ENCODE peak calls at places on chromosomes 13 and 19, in seven cellular contexts. J, K, C, N, H, X and D are unnamed samples.

GRCh38 chr13:25372275-25373081 is 704 bp downstream of the ATP8A2 start:
- DNase-seq in J (no peak), K (no peak), C (no peak), N (no peak), H (no peak), X (no peak), D (no peak)

GRCh38 chr19:12984683-12985048 is 10.6 kb upstream of the NFIX start:
- DNase-seq in J (peak), K (no peak), C (no peak), N (no peak), H (no peak), X (no peak), D (no peak)

GRCh38 chr19:55354698-55355212 is at the start of gene COX6B2:
- DNase-seq in J (no peak), K (peak), C (no peak), N (no peak), H (no peak), X (no peak), D (no peak)

GRCh38 chr19:4097501-4097900 is 26.4 kb downstream of the MAP2K2 start:
- DNase-seq in J (peak), K (peak), C (no peak), N (no peak), H (no peak), X (no peak), D (no peak)

GRCh38 chr13:95641961-95642621 is 2.4 kb downstream of the DZIP1 start:
- DNase-seq in J (peak), K (peak), C (no peak), N (no peak), H (no peak), X (no peak), D (no peak)

GRCh38 chr19:7788178-7788932 is 25.3 kb downstream of the CLEC4M start:
- DNase-seq in J (no peak), K (peak), C (no peak), N (no peak), H (no peak), X (no peak), D (no peak)

GRCh38 chr13:21149568-21149967 is 26.8 kb downstream of the SKA3 start:
- DNase-seq in J (no peak), K (no peak), C (no peak), N (no peak), H (no peak), X (no peak), D (no peak)

GRCh38 chr19:29587518-29587986 is 18.5 kb upstream of the POP4 start:
- DNase-seq in J (no peak), K (no peak), C (peak), N (peak), H (no peak), X (peak), D (no peak)

GRCh38 chr13:20363604-20364003 is 131.5 kb upstream of the GJB6 start:
- DNase-seq in J (no peak), K (no peak), C (no peak), N (no peak), H (no peak), X (no peak), D (no peak)

GRCh38 chr13:26663801-26664200 is 96.8 kb downstream of the GPR12 start:
- DNase-seq in J (no peak), K (no peak), C (no peak), N (no peak), H (no peak), X (no peak), D (no peak)

GRCh38 chr19:495440-496332 is 600 bp upstream of the MADCAM1 start:
- DNase-seq in J (no peak), K (no peak), C (peak), N (peak), H (no peak), X (peak), D (no peak)

GRCh38 chr13:45231722-45232121 is 30.9 kb upstream of the KCTD4 start:
- DNase-seq in J (no peak), K (no peak), C (no peak), N (no peak), H (no peak), X (no peak), D (no peak)

GRCh38 chr19:2475018-2475701 is 767 bp upstream of the GADD45B start:
- DNase-seq in J (peak), K (peak), C (peak), N (peak), H (no peak), X (peak), D (no peak)

GRCh38 chr13:35470671-35471465 is 5.6 kb downstream of the MAB21L1 start:
- DNase-seq in J (peak), K (peak), C (no peak), N (no peak), H (no peak), X (no peak), D (no peak)

GRCh38 chr19:44746946-44747738 is 1.4 kb upstream of the BCL3 start:
- DNase-seq in J (peak), K (peak), C (peak), N (peak), H (peak), X (peak), D (peak)
- H3K27ac ChIP-seq in J (peak), K (peak), C (peak), N (peak), H (peak), X (peak), D (peak)

GRCh38 chr19:41323430-41324125 is 13.6 kb downstream of the CCDC97 start:
- DNase-seq in J (peak), K (peak), C (no peak), N (no peak), H (peak), X (no peak), D (no peak)
- H3K4me3 ChIP-seq in J (no peak), K (no peak), C (no peak), N (no peak), H (peak), X (no peak), D (no peak)

GRCh38 chr13:103351035-103351828 is 285.0 kb upstream of the SLC10A2 start:
- DNase-seq in J (peak), K (no peak), C (no peak), N (no peak), H (no peak), X (no peak), D (no peak)
- H3K27ac ChIP-seq in J (peak), K (no peak), C (no peak), N (no peak), H (no peak), X (no peak), D (no peak)

GRCh38 chr13:51587372-51587771 is 3.1 kb downstream of the WDFY2 start:
- DNase-seq in J (no peak), K (no peak), C (no peak), N (no peak), H (no peak), X (no peak), D (no peak)
- H3K4me3 ChIP-seq in J (no peak), K (no peak), C (no peak), N (no peak), H (no peak), X (no peak), D (no peak)

GRCh38 chr19:6292006-6292405 is 12.2 kb upstream of the MLLT1 start:
- DNase-seq in J (no peak), K (peak), C (no peak), N (no peak), H (no peak), X (no peak), D (no peak)

GRCh38 chr19:6286676-6287075 is 6.9 kb upstream of the MLLT1 start:
- DNase-seq in J (no peak), K (no peak), C (no peak), N (no peak), H (no peak), X (no peak), D (no peak)

GRCh38 chr19:6288737-6289136 is 9.0 kb upstream of the MLLT1 start:
- DNase-seq in J (no peak), K (no peak), C (no peak), N (no peak), H (no peak), X (no peak), D (no peak)

GRCh38 chr19:6287269-6287885 is 7.6 kb upstream of the MLLT1 start:
- DNase-seq in J (no peak), K (no peak), C (no peak), N (no peak), H (no peak), X (no peak), D (no peak)
- H3K27ac ChIP-seq in J (no peak), K (no peak), C (no peak), N (no peak), H (no peak), X (no peak), D (no peak)

DNA sequence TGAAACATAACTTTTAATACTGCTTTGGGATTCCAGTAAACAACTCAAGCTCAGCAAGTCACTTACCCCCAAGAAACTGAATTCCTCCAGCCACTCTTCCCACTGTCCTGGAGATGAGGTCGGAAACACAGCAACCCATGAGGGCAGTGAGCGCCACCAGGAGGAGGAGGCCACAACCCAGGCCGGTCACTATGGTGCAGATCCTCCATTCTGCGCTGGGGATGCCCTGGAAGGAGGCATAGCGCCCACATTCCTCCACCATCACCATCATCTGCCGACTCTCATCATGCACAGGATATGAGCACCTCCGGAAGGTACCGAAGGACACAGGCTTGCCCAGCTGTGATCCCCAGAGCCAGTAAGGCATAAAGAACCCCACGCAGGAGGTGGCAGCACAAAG is 2.2 kb downstream of the LHFPL6 start:
- DNase-seq in J (peak), K (no peak), C (no peak), N (no peak), H (no peak), X (no peak), D (no peak)
- H3K4me3 ChIP-seq in J (peak), K (peak), C (no peak), N (no peak), H (peak), X (no peak), D (peak)